ENCODE peak calls at places on chromosomes 13 and 19, in five cellular contexts. T is mesothelial cell of epicardium; H is T-helper 22 cell; V is activated CD4-positive, alpha-beta T cell treated with anti-CD3 and anti-CD28 coated beads for 24 hours; B is activated T-cell treated with anti-CD3 and anti-CD28 coated beads for 4 hours. K is an unnamed sample.
A peak's percentile ranks its signal among the peaks of the same experiment; 100 is the strongest.

GRCh38 chr19:16876904-16877361 is 11.9 kb upstream of the F2RL3 start:
- DNase-seq in T (no peak), H (no peak), V (no peak), B (no peak), K (no peak)

GRCh38 chr13:26619321-26619720 is 61.8 kb downstream of the WASF3 start:
- DNase-seq in T (no peak), H (no peak), V (no peak), B (no peak), K (no peak)

GRCh38 chr13:47672982-47673670 is 327.9 kb downstream of the SUCLA2 start:
- DNase-seq in T (no peak), H (no peak), V (no peak), B (no peak), K (no peak)

GRCh38 chr13:113864303-113864890 is 521 bp upstream of the GAS6 start:
- DNase-seq in T (no peak), H (no peak), V (no peak), B (no peak), K (no peak)

GRCh38 chr19:4911314-4911713 is 2.0 kb downstream of the UHRF1 start:
- DNase-seq in T (no peak), H (no peak), V (no peak), B (no peak), K (no peak)

GRCh38 chr19:51742736-51743288 is 8.9 kb downstream of the FPR1 start:
- DNase-seq in T (no peak), H (no peak), V (no peak), B (no peak), K (no peak)

GRCh38 chr13:113743366-113744195 is 15.4 kb upstream of the TMEM255B start:
- DNase-seq in T (peak; percentile 12), H (no peak), V (no peak), B (no peak), K (no peak)

GRCh38 chr19:38089440-38089839 is 134.6 kb downstream of the DPF1 start:
- DNase-seq in T (no peak), H (no peak), V (no peak), B (no peak), K (no peak)

GRCh38 chr19:49669511-49669910 is 3.8 kb downstream of the BCL2L12 start:
- DNase-seq in T (no peak), H (no peak), V (no peak), B (no peak), K (no peak)

GRCh38 chr13:46668302-46668720 is 115.3 kb downstream of the LRCH1 start:
- DNase-seq in T (no peak), H (no peak), V (no peak), B (no peak), K (no peak)

GRCh38 chr13:99875391-99875790 is 96.2 kb downstream of the ZIC5 start:
- DNase-seq in T (no peak), H (no peak), V (no peak), B (no peak), K (no peak)